ENCODE peak calls at places on chromosome X, in six cellular contexts. P is Karpas-422, Q is fibroblast of lung, R is HepG2, W is IMR-90, A is OCI-LY7. V is an unnamed sample.

GRCh38 chrX:989959-990510 is 222.4 kb downstream of the CRLF2 start:
- DNase-seq in W (peak; percentile 56), R (no peak), P (peak; percentile 86), A (no peak), Q (peak; percentile 30), V (no peak)

GRCh38 chrX:6941041-6941440 is 206.5 kb upstream of the STS start:
- DNase-seq in R (no peak), P (no peak), W (peak; percentile 8), A (no peak), Q (peak; percentile 0), V (no peak)

GRCh38 chrX:41730101-41730500 is 6.1 kb downstream of the GPR82 start:
- DNase-seq in P (no peak), W (peak; percentile 12), R (no peak), Q (peak; percentile 59), A (no peak), V (no peak)

GRCh38 chrX:20061869-20062254 is 54.8 kb downstream of the MAP7D2 start:
- DNase-seq in R (peak; percentile 2), Q (peak; percentile 51), W (peak; percentile 69), A (no peak), P (no peak), V (peak; percentile 39)

GRCh38 chrX:44989995-44990770 is 117.2 kb downstream of the KDM6A start:
- DNase-seq in P (no peak), Q (peak; percentile 28), R (no peak), A (no peak), W (no peak), V (no peak)

GRCh38 chrX:10922158-10922557 is 189.0 kb upstream of the HCCS start:
- DNase-seq in P (no peak), A (no peak), R (peak; percentile 1), Q (peak; percentile 81), W (peak; percentile 86), V (peak; percentile 2)

GRCh38 chrX:2457289-2458133 is 43.3 kb downstream of the DHRSX start:
- DNase-seq in R (no peak), Q (no peak), A (no peak), P (no peak), W (no peak), V (no peak)

GRCh38 chrX:63932907-63933306 is 147.9 kb upstream of the ARHGEF9 start:
- DNase-seq in W (no peak), Q (no peak), R (no peak), A (no peak), P (no peak), V (no peak)

GRCh38 chrX:30885136-30885535 is 3.9 kb downstream of the TAB3 start:
- DNase-seq in A (no peak), W (no peak), Q (no peak), R (no peak), P (no peak), V (no peak)

GRCh38 chrX:129577473-129577872 is 37.4 kb downstream of the OCRL start:
- DNase-seq in Q (peak; percentile 77), A (no peak), P (no peak), W (peak; percentile 83), R (no peak), V (no peak)

GRCh38 chrX:1162119-1162916 is 50.1 kb downstream of the CRLF2 start:
- DNase-seq in Q (no peak), A (no peak), W (no peak), R (no peak), P (no peak), V (no peak)

GRCh38 chrX:149871940-149872339 is 9.0 kb upstream of the MAGEA8 start:
- DNase-seq in R (peak; percentile 10), Q (no peak), A (peak; percentile 33), W (no peak), P (peak; percentile 78), V (peak; percentile 26)

GRCh38 chrX:106933538-106933961 is 13.3 kb downstream of the CLDN2 start:
- DNase-seq in P (no peak), Q (no peak), A (no peak), W (peak; percentile 52), R (peak; percentile 89), V (no peak)

GRCh38 chrX:3250946-3251345 is 95.5 kb downstream of the MXRA5 start:
- DNase-seq in W (peak; percentile 32), A (no peak), P (no peak), R (no peak), Q (no peak), V (no peak)

GRCh38 chrX:22196151-22196550 is 76.6 kb upstream of the CBLL2 start:
- DNase-seq in A (no peak), P (no peak), R (no peak), Q (no peak), W (no peak), V (no peak)

GRCh38 chrX:49053223-49054072 is 5.4 kb upstream of the CCDC120 start:
- DNase-seq in Q (peak; percentile 50), A (peak; percentile 66), R (peak; percentile 45), P (no peak), W (peak; percentile 43), V (no peak)

GRCh38 chrX:107483976-107484726 is 34.7 kb downstream of the FRMPD3 start:
- DNase-seq in A (no peak), W (no peak), P (peak; percentile 77), R (no peak), Q (peak; percentile 15), V (no peak)

GRCh38 chrX:123884809-123885408 is 25.1 kb downstream of the XIAP start:
- DNase-seq in P (peak; percentile 85), W (peak; percentile 52), Q (peak; percentile 67), A (peak; percentile 69), R (peak; percentile 31), V (peak; percentile 21)

GRCh38 chrX:15744181-15744867 is 6.3 kb downstream of the CA5B start:
- DNase-seq in R (peak; percentile 90), A (no peak), P (no peak), Q (no peak), W (no peak), V (no peak)

GRCh38 chrX:68503830-68504229 is 5.0 kb downstream of the YIPF6 start:
- DNase-seq in A (no peak), P (no peak), W (peak; percentile 17), R (no peak), Q (no peak), V (no peak)

GRCh38 chrX:75327607-75328006 is 53.7 kb downstream of the UPRT start:
- DNase-seq in Q (no peak), W (no peak), R (no peak), P (no peak), A (no peak), V (no peak)

GRCh38 chrX:102765794-102766193 is 45.3 kb downstream of the GPRASP3 start:
- DNase-seq in A (no peak), R (no peak), W (peak; percentile 68), Q (peak; percentile 64), P (no peak), V (no peak)

GRCh38 chrX:151722241-151722846 is 6.5 kb downstream of the FATE1 start:
- DNase-seq in A (peak; percentile 10), P (no peak), W (no peak), Q (peak; percentile 0), R (peak; percentile 7), V (no peak)

GRCh38 chrX:68807818-68808217 is 21.0 kb upstream of the EFNB1 start:
- DNase-seq in R (no peak), Q (no peak), W (no peak), A (no peak), P (peak; percentile 49), V (no peak)

GRCh38 chrX:56069299-56069941 is 162.7 kb upstream of the KLF8 start:
- DNase-seq in Q (no peak), R (no peak), P (no peak), A (no peak), W (no peak), V (no peak)
- H3K4me2 ChIP-seq in Q (no peak overlapping the region), R (no peak overlapping the region), P (no peak overlapping the region), A (no peak overlapping the region), W (no peak overlapping the region), V (no peak overlapping the region)

GRCh38 chrX:17024896-17025295 is 78.4 kb downstream of the REPS2 start:
- DNase-seq in W (no peak), P (no peak), Q (peak; percentile 34), A (peak; percentile 52), R (peak; percentile 7), V (no peak)

GRCh38 chrX:17023670-17024069 is 77.2 kb downstream of the REPS2 start:
- DNase-seq in Q (no peak), R (no peak), W (no peak), A (no peak), P (no peak), V (no peak)

GRCh38 chrX:17022205-17022604 is 75.7 kb downstream of the REPS2 start:
- DNase-seq in Q (peak; percentile 78), W (peak; percentile 35), P (no peak), R (no peak), A (no peak), V (no peak)

GRCh38 chrX:17020371-17020770 is 73.9 kb downstream of the REPS2 start:
- DNase-seq in Q (peak; percentile 64), R (no peak), P (peak; percentile 9), A (no peak), W (no peak), V (no peak)

GRCh38 chrX:17020828-17021821 is 74.7 kb downstream of the REPS2 start:
- DNase-seq in P (no peak), W (no peak), R (no peak), Q (peak; percentile 62), A (no peak), V (no peak)
- H3K4me2 ChIP-seq in P (no peak overlapping the region), W (no peak overlapping the region), R (no peak overlapping the region), Q (no peak overlapping the region), A (peak overlapping the region; percentile 20), V (no peak overlapping the region)

DNA sequence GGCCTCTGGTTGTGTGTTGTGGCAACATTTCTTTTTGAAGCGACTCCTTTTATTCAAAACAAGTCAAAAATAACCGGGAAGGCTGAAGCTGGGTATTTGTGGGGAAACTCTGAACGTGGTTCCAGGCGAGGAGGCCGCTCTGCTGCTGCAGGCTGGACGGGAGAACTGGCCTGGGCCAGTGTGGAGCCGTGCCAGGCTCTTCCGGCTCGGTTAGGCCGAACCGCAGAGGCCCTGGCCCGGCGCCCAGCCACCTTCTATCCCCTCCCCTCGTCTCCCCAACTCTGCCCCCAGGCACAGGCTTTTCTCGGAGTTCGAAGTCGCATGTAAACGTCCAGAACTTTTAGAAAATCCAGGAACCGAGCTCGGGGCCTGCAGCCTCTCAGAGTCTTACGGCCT is 2.4 kb upstream of the BCOR start:
- DNase-seq in Q (no peak), R (no peak), P (peak; percentile 78), W (no peak), A (peak; percentile 48), V (peak; percentile 50)
- H3K4me2 ChIP-seq in Q (no peak overlapping the region), R (peak overlapping the region; percentile 60), P (peak overlapping the region; percentile 91), W (no peak overlapping the region), A (peak overlapping the region; percentile 96), V (peak overlapping the region; percentile 68)

GRCh38 chrX:56994375-56995270 is 718 bp downstream of the SPIN3 start:
- DNase-seq in W (peak; percentile 13), A (no peak), Q (no peak), R (no peak), P (no peak), V (no peak)

DNA sequence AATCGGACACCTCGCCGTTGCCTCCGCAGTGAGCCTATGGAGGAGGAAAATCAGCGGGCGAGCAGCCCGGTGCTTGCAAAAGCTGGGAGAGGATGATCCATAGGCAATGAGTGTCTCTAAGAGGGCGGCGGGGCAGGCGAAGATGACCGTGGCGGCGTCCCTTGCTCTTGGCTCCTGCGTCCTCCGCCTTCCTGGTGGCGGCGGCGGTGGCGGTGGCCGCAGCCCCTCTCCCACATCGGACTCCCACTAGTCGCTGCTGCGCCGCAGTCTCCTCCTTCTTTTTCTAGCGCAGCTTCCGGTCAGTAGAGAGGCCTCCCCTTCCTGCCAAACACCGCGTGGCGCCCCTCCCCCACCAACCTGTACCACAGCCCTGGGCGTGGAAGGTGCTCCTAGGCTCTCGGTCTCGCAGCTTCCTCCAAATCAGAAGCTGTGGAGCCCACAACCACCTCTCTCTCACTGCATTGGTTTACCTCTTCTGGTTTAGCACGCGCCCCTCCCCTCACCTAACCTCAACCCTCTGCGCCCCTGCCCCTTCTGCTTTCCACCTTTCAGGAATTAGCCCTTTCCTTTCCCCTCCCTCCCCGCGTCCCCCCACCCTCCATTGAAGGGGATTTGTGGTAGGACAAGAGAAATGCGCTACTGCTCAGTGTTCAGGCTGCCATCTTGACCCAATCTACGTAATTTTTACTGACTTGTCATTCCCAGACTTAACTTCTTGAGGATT is at the start of gene SPIN3:
- DNase-seq in W (peak; percentile 59), Q (peak; percentile 69), P (no peak), R (peak; percentile 87), A (no peak), V (peak; percentile 97)
- H3K4me2 ChIP-seq in W (peak within 1 kb of the TSS; percentile 92), Q (peak within 1 kb of the TSS; percentile 58), P (no peak within 1 kb of the TSS), R (peak within 1 kb of the TSS; percentile 70), A (peak within 1 kb of the TSS; percentile 20), V (peak within 1 kb of the TSS; percentile 87)